ENCODE peak calls at places on chromosomes 13 and 19, in six cellular contexts. One of them, this sample, is unnamed.
A peak's percentile ranks its signal among the peaks of the same experiment; 100 is the strongest.

GRCh38 chr19:10151521-10151920 is 31.8 kb upstream of the EIF3G start:
- DNase-seq in naive thymus-derived CD4-positive, alpha-beta T cell: no peak
- DNase-seq in AG09309: no peak
- DNase-seq in neural progenitor cell: no peak
- DNase-seq in Ammon's horn: no peak
- DNase-seq in NCI-H774: no peak
- DNase-seq in this sample: no peak

GRCh38 chr13:113937497-113938140 is 36.3 kb downstream of the C13orf46 start:
- DNase-seq in Ammon's horn: no peak
- DNase-seq in neural progenitor cell: no peak
- DNase-seq in naive thymus-derived CD4-positive, alpha-beta T cell: no peak
- DNase-seq in NCI-H774: no peak
- DNase-seq in AG09309: no peak
- DNase-seq in this sample: no peak

GRCh38 chr13:113981201-113981605 is 7.3 kb upstream of the C13orf46 start:
- DNase-seq in Ammon's horn: no peak
- DNase-seq in NCI-H774: peak; percentile 100
- DNase-seq in neural progenitor cell: no peak
- DNase-seq in AG09309: no peak
- DNase-seq in naive thymus-derived CD4-positive, alpha-beta T cell: no peak
- DNase-seq in this sample: peak; percentile 100

GRCh38 chr19:44303305-44303704 is 1.5 kb downstream of the ZNF235 start:
- DNase-seq in naive thymus-derived CD4-positive, alpha-beta T cell: no peak
- DNase-seq in Ammon's horn: no peak
- DNase-seq in AG09309: no peak
- DNase-seq in neural progenitor cell: no peak
- DNase-seq in NCI-H774: no peak
- DNase-seq in this sample: no peak

GRCh38 chr13:72194531-72194930 is 327.5 kb upstream of the DACH1 start:
- DNase-seq in NCI-H774: no peak
- DNase-seq in naive thymus-derived CD4-positive, alpha-beta T cell: no peak
- DNase-seq in Ammon's horn: no peak
- DNase-seq in neural progenitor cell: no peak
- DNase-seq in AG09309: no peak
- DNase-seq in this sample: no peak

GRCh38 chr13:110813646-110814624 is 100.4 kb downstream of the ING1 start:
- DNase-seq in NCI-H774: no peak
- DNase-seq in Ammon's horn: no peak
- DNase-seq in neural progenitor cell: no peak
- DNase-seq in AG09309: no peak
- DNase-seq in naive thymus-derived CD4-positive, alpha-beta T cell: no peak
- DNase-seq in this sample: no peak

GRCh38 chr19:3509566-3509989 is 3.5 kb downstream of the FZR1 start:
- DNase-seq in NCI-H774: no peak
- DNase-seq in Ammon's horn: no peak
- DNase-seq in neural progenitor cell: no peak
- DNase-seq in AG09309: no peak
- DNase-seq in naive thymus-derived CD4-positive, alpha-beta T cell: no peak
- DNase-seq in this sample: no peak

GRCh38 chr13:67077132-67077531 is 153.0 kb downstream of the PCDH9 start:
- DNase-seq in neural progenitor cell: no peak
- DNase-seq in naive thymus-derived CD4-positive, alpha-beta T cell: no peak
- DNase-seq in NCI-H774: no peak
- DNase-seq in AG09309: no peak
- DNase-seq in Ammon's horn: no peak
- DNase-seq in this sample: no peak

GRCh38 chr13:41639955-41640780 is 182.8 kb downstream of the RGCC start:
- DNase-seq in NCI-H774: no peak
- DNase-seq in naive thymus-derived CD4-positive, alpha-beta T cell: no peak
- DNase-seq in Ammon's horn: no peak
- DNase-seq in AG09309: peak; percentile 80
- DNase-seq in neural progenitor cell: no peak
- DNase-seq in this sample: no peak

GRCh38 chr19:48367855-48368254 is 3.7 kb downstream of the SYNGR4 start:
- DNase-seq in AG09309: no peak
- DNase-seq in NCI-H774: no peak
- DNase-seq in neural progenitor cell: no peak
- DNase-seq in Ammon's horn: no peak
- DNase-seq in naive thymus-derived CD4-positive, alpha-beta T cell: no peak
- DNase-seq in this sample: no peak

GRCh38 chr13:65034266-65034665 is 2195.9 kb downstream of the PCDH9 start:
- DNase-seq in neural progenitor cell: no peak
- DNase-seq in Ammon's horn: no peak
- DNase-seq in AG09309: no peak
- DNase-seq in naive thymus-derived CD4-positive, alpha-beta T cell: no peak
- DNase-seq in NCI-H774: no peak
- DNase-seq in this sample: no peak

GRCh38 chr13:90104764-90105163 is 1242.7 kb upstream of the MIR17HG start:
- DNase-seq in neural progenitor cell: no peak
- DNase-seq in naive thymus-derived CD4-positive, alpha-beta T cell: no peak
- DNase-seq in AG09309: no peak
- DNase-seq in Ammon's horn: no peak
- DNase-seq in NCI-H774: no peak
- DNase-seq in this sample: no peak

GRCh38 chr19:1904385-1905070 is 671 bp upstream of the ADAT3 start:
- DNase-seq in Ammon's horn: peak; percentile 69
- DNase-seq in neural progenitor cell: peak; percentile 84
- DNase-seq in AG09309: no peak
- DNase-seq in NCI-H774: no peak
- DNase-seq in naive thymus-derived CD4-positive, alpha-beta T cell: peak; percentile 31
- DNase-seq in this sample: no peak

GRCh38 chr13:109783447-109783814 is 3.0 kb downstream of the IRS2 start:
- DNase-seq in neural progenitor cell: peak; percentile 30
- DNase-seq in AG09309: no peak
- DNase-seq in naive thymus-derived CD4-positive, alpha-beta T cell: no peak
- DNase-seq in NCI-H774: no peak
- DNase-seq in Ammon's horn: no peak
- DNase-seq in this sample: no peak

GRCh38 chr19:55552620-55553019 is 7.3 kb upstream of the SBK3 start:
- DNase-seq in neural progenitor cell: no peak
- DNase-seq in Ammon's horn: no peak
- DNase-seq in naive thymus-derived CD4-positive, alpha-beta T cell: no peak
- DNase-seq in NCI-H774: no peak
- DNase-seq in AG09309: peak; percentile 82
- DNase-seq in this sample: no peak

GRCh38 chr13:41614671-41615519 is 157.5 kb downstream of the RGCC start:
- DNase-seq in NCI-H774: no peak
- DNase-seq in naive thymus-derived CD4-positive, alpha-beta T cell: no peak
- DNase-seq in Ammon's horn: no peak
- DNase-seq in AG09309: no peak
- DNase-seq in neural progenitor cell: no peak
- DNase-seq in this sample: no peak

GRCh38 chr19:31356587-31357314 is 7.5 kb upstream of the TSHZ3 start:
- DNase-seq in AG09309: no peak
- DNase-seq in neural progenitor cell: peak; percentile 75
- DNase-seq in NCI-H774: no peak
- DNase-seq in naive thymus-derived CD4-positive, alpha-beta T cell: no peak
- DNase-seq in Ammon's horn: peak; percentile 30
- DNase-seq in this sample: no peak

GRCh38 chr19:45499196-45500180 is 1.2 kb downstream of the PPM1N start:
- DNase-seq in naive thymus-derived CD4-positive, alpha-beta T cell: peak; percentile 65
- DNase-seq in AG09309: no peak
- DNase-seq in Ammon's horn: no peak
- DNase-seq in NCI-H774: peak; percentile 24
- DNase-seq in neural progenitor cell: peak; percentile 86
- DNase-seq in this sample: no peak

GRCh38 chr19:49210108-49210900 is 52.7 kb downstream of the TRPM4 start:
- DNase-seq in neural progenitor cell: peak; percentile 94
- DNase-seq in AG09309: no peak
- DNase-seq in NCI-H774: no peak
- DNase-seq in naive thymus-derived CD4-positive, alpha-beta T cell: peak; percentile 33
- DNase-seq in Ammon's horn: no peak
- DNase-seq in this sample: no peak

GRCh38 chr13:106657104-106657503 is 89.2 kb upstream of the ARGLU1 start:
- DNase-seq in NCI-H774: no peak
- DNase-seq in AG09309: no peak
- DNase-seq in naive thymus-derived CD4-positive, alpha-beta T cell: no peak
- DNase-seq in Ammon's horn: no peak
- DNase-seq in neural progenitor cell: no peak
- DNase-seq in this sample: no peak

GRCh38 chr13:31160857-31161582 is 684 bp downstream of the HSPH1 start:
- DNase-seq in NCI-H774: no peak
- DNase-seq in Ammon's horn: peak; percentile 73
- DNase-seq in naive thymus-derived CD4-positive, alpha-beta T cell: peak; percentile 53
- DNase-seq in neural progenitor cell: peak; percentile 78
- DNase-seq in AG09309: no peak
- DNase-seq in this sample: peak; percentile 24